ENCODE peak calls at places on chromosome 18, in four cellular contexts. One of them, this sample, is unnamed.

GRCh38 chr18:48589797-48590519 is 51.1 kb downstream of the CTIF start:
- DNase-seq in left lung: no peak
- DNase-seq in glutamatergic neuron: no peak
- DNase-seq in AG04450: no peak
- DNase-seq in this sample: no peak

GRCh38 chr18:8681196-8681595 is 24.2 kb upstream of the MTCL1 start:
- DNase-seq in left lung: no peak
- DNase-seq in glutamatergic neuron: no peak
- DNase-seq in AG04450: no peak
- DNase-seq in this sample: no peak

GRCh38 chr18:59547691-59548182 is 149.5 kb downstream of the CCBE1 start:
- DNase-seq in left lung: no peak
- DNase-seq in glutamatergic neuron: no peak
- DNase-seq in AG04450: peak; percentile 74
- DNase-seq in this sample: no peak

GRCh38 chr18:64449433-64449832 is 300.5 kb upstream of the LINC00305 start:
- DNase-seq in left lung: no peak
- DNase-seq in glutamatergic neuron: no peak
- DNase-seq in AG04450: no peak
- DNase-seq in this sample: no peak

GRCh38 chr18:29406996-29407395 is 1230.1 kb upstream of the CDH2 start:
- DNase-seq in left lung: no peak
- DNase-seq in glutamatergic neuron: no peak
- DNase-seq in AG04450: no peak
- DNase-seq in this sample: no peak

GRCh38 chr18:71223487-71223886 is 934.6 kb downstream of the SOCS6 start:
- DNase-seq in left lung: no peak
- DNase-seq in glutamatergic neuron: no peak
- DNase-seq in AG04450: no peak
- DNase-seq in this sample: no peak

GRCh38 chr18:5510109-5510846 is 33.5 kb downstream of the EPB41L3 start:
- DNase-seq in left lung: no peak
- DNase-seq in glutamatergic neuron: no peak
- DNase-seq in AG04450: no peak
- DNase-seq in this sample: no peak

GRCh38 chr18:57748770-57749603 is 54.1 kb downstream of the ATP8B1 start:
- DNase-seq in left lung: no peak
- DNase-seq in glutamatergic neuron: no peak
- DNase-seq in AG04450: no peak
- DNase-seq in this sample: no peak

GRCh38 chr18:48933578-48934399 is 17.0 kb downstream of the SMAD7 start:
- DNase-seq in left lung: no peak
- DNase-seq in glutamatergic neuron: no peak
- DNase-seq in AG04450: no peak
- DNase-seq in this sample: peak; percentile 59

GRCh38 chr18:35335861-35336260 is 8.4 kb downstream of the ZNF24 start:
- DNase-seq in left lung: no peak
- DNase-seq in glutamatergic neuron: no peak
- DNase-seq in AG04450: no peak
- DNase-seq in this sample: no peak

GRCh38 chr18:75958683-75959082 is 531.2 kb upstream of the SMIM21 start:
- DNase-seq in left lung: no peak
- DNase-seq in glutamatergic neuron: no peak
- DNase-seq in AG04450: no peak
- DNase-seq in this sample: no peak

GRCh38 chr18:3447895-3448844 is 1.8 kb upstream of the TGIF1 start:
- DNase-seq in left lung: peak; percentile 97
- DNase-seq in glutamatergic neuron: peak; percentile 92
- DNase-seq in AG04450: peak; percentile 88
- DNase-seq in this sample: peak; percentile 81

GRCh38 chr18:23943104-23943503 is 71.5 kb upstream of the TTC39C start:
- DNase-seq in left lung: no peak
- DNase-seq in glutamatergic neuron: no peak
- DNase-seq in AG04450: no peak
- DNase-seq in this sample: no peak

GRCh38 chr18:13455470-13455869 is 236.9 kb downstream of the LDLRAD4 start:
- DNase-seq in left lung: no peak
- DNase-seq in glutamatergic neuron: no peak
- DNase-seq in AG04450: no peak
- DNase-seq in this sample: no peak

GRCh38 chr18:43914017-43914416 is 636.7 kb upstream of the SYT4 start:
- DNase-seq in left lung: no peak
- DNase-seq in glutamatergic neuron: no peak
- DNase-seq in AG04450: no peak
- DNase-seq in this sample: no peak

GRCh38 chr18:56003009-56003408 is 415.0 kb upstream of the TCF4 start:
- DNase-seq in left lung: no peak
- DNase-seq in glutamatergic neuron: no peak
- DNase-seq in AG04450: no peak
- DNase-seq in this sample: no peak

GRCh38 chr18:46759885-46760284 is 3.0 kb upstream of the ST8SIA5 start:
- DNase-seq in left lung: no peak
- DNase-seq in glutamatergic neuron: no peak
- DNase-seq in AG04450: no peak
- DNase-seq in this sample: no peak

GRCh38 chr18:79493801-79494211 is 98.1 kb downstream of the NFATC1 start:
- DNase-seq in left lung: peak; percentile 75
- DNase-seq in glutamatergic neuron: peak; percentile 7
- DNase-seq in AG04450: no peak
- DNase-seq in this sample: no peak

GRCh38 chr18:42281124-42281523 is 326.1 kb downstream of the PIK3C3 start:
- DNase-seq in left lung: no peak
- DNase-seq in glutamatergic neuron: no peak
- DNase-seq in AG04450: no peak
- DNase-seq in this sample: no peak

GRCh38 chr18:22324191-22325131 is 93.3 kb downstream of the CTAGE1 start:
- DNase-seq in left lung: peak; percentile 87
- DNase-seq in glutamatergic neuron: no peak
- DNase-seq in AG04450: no peak
- DNase-seq in this sample: no peak

GRCh38 chr18:8124232-8125146 is 484.7 kb upstream of the RAB12 start:
- DNase-seq in left lung: no peak
- DNase-seq in glutamatergic neuron: no peak
- DNase-seq in AG04450: no peak
- DNase-seq in this sample: no peak

GRCh38 chr18:8045160-8045885 is 478.2 kb downstream of the PTPRM start:
- DNase-seq in left lung: no peak
- DNase-seq in glutamatergic neuron: no peak
- DNase-seq in AG04450: no peak
- DNase-seq in this sample: no peak

GRCh38 chr18:68734311-68734710 is 19.4 kb upstream of the TMX3 start:
- DNase-seq in left lung: no peak
- DNase-seq in glutamatergic neuron: no peak
- DNase-seq in AG04450: no peak
- DNase-seq in this sample: no peak

GRCh38 chr18:3264362-3264761 is 2.4 kb downstream of the MYL12B start:
- DNase-seq in left lung: no peak
- DNase-seq in glutamatergic neuron: no peak
- DNase-seq in AG04450: no peak
- DNase-seq in this sample: no peak

GRCh38 chr18:22471546-22472131 is 53.9 kb upstream of the CTAGE1 start:
- DNase-seq in left lung: no peak
- DNase-seq in glutamatergic neuron: no peak
- DNase-seq in AG04450: no peak
- DNase-seq in this sample: no peak

GRCh38 chr18:25146113-25146512 is 205.9 kb downstream of the ZNF521 start:
- DNase-seq in left lung: no peak
- DNase-seq in glutamatergic neuron: no peak
- DNase-seq in AG04450: no peak
- DNase-seq in this sample: no peak

GRCh38 chr18:31680836-31681568 is 3.4 kb downstream of the B4GALT6 start:
- DNase-seq in left lung: no peak
- DNase-seq in glutamatergic neuron: peak; percentile 16
- DNase-seq in AG04450: no peak
- DNase-seq in this sample: no peak

GRCh38 chr18:13232060-13232917 is 13.7 kb downstream of the LDLRAD4 start:
- DNase-seq in left lung: no peak
- DNase-seq in glutamatergic neuron: no peak
- DNase-seq in AG04450: no peak
- DNase-seq in this sample: no peak

GRCh38 chr18:386950-387349 is 113.6 kb downstream of the COLEC12 start:
- DNase-seq in left lung: no peak
- DNase-seq in glutamatergic neuron: no peak
- DNase-seq in AG04450: no peak
- DNase-seq in this sample: no peak

GRCh38 chr18:62436636-62437519 is 85.9 kb upstream of the ZCCHC2 start:
- DNase-seq in left lung: peak; percentile 80
- DNase-seq in glutamatergic neuron: no peak
- DNase-seq in AG04450: no peak
- DNase-seq in this sample: no peak

GRCh38 chr18:62435435-62436031 is 87.3 kb upstream of the ZCCHC2 start:
- DNase-seq in left lung: no peak
- DNase-seq in glutamatergic neuron: no peak
- DNase-seq in AG04450: no peak
- DNase-seq in this sample: no peak

GRCh38 chr18:62437520-62438329 is 85.1 kb upstream of the ZCCHC2 start:
- DNase-seq in left lung: no peak
- DNase-seq in glutamatergic neuron: no peak
- DNase-seq in AG04450: no peak
- DNase-seq in this sample: no peak

GRCh38 chr18:62438876-62439275 is 83.9 kb upstream of the ZCCHC2 start:
- DNase-seq in left lung: no peak
- DNase-seq in glutamatergic neuron: no peak
- DNase-seq in AG04450: no peak
- DNase-seq in this sample: no peak

DNA sequence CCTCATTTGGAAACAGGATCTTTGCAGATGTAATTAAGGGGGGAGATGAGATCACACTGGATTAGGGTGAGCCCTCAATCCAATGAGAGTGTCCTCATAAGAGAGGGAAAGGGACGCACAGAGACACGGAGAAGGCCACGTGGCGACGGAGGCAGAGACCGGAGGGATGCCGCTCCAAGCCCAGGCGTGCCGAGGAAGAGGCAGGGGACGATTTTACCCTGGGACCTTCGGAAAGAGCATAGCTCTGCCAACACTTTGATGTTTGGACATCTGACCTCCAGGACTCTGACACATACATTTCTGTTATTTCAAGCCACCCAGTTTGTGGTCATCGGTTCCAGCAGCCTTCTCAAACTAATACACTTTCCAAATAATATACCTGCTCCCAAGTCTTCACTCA is 84.4 kb upstream of the ZCCHC2 start:
- DNase-seq in left lung: no peak
- DNase-seq in glutamatergic neuron: no peak
- DNase-seq in AG04450: no peak
- DNase-seq in this sample: no peak
- TF ChIP-seq CTCF in left lung: no peak
- TF ChIP-seq CTCF in glutamatergic neuron: no peak
- TF ChIP-seq CTCF in AG04450: no peak
- TF ChIP-seq CTCF in this sample: no peak

GRCh38 chr18:67514465-67514864 is 2.1 kb downstream of the DSEL start:
- DNase-seq in left lung: no peak
- DNase-seq in glutamatergic neuron: no peak
- DNase-seq in AG04450: no peak
- DNase-seq in this sample: no peak

GRCh38 chr18:67514901-67515540 is 1.5 kb downstream of the DSEL start:
- DNase-seq in left lung: no peak
- DNase-seq in glutamatergic neuron: no peak
- DNase-seq in AG04450: no peak
- DNase-seq in this sample: no peak

GRCh38 chr18:67517224-67517765 is 775 bp upstream of the DSEL start:
- DNase-seq in left lung: no peak
- DNase-seq in glutamatergic neuron: peak; percentile 18
- DNase-seq in AG04450: no peak
- DNase-seq in this sample: no peak

GRCh38 chr18:67516432-67517223 is at the start of gene DSEL:
- DNase-seq in left lung: peak; percentile 99
- DNase-seq in glutamatergic neuron: peak; percentile 100
- DNase-seq in AG04450: peak; percentile 90
- DNase-seq in this sample: peak; percentile 93

GRCh38 chr18:67515987-67516431 is 511 bp downstream of the DSEL start:
- DNase-seq in left lung: peak; percentile 94
- DNase-seq in glutamatergic neuron: peak; percentile 88
- DNase-seq in AG04450: peak; percentile 55
- DNase-seq in this sample: peak; percentile 23
- TF ChIP-seq CTCF in left lung: peak; percentile 48
- TF ChIP-seq CTCF in glutamatergic neuron: peak; percentile 65
- TF ChIP-seq CTCF in AG04450: peak; percentile 78
- TF ChIP-seq CTCF in this sample: no peak

DNA sequence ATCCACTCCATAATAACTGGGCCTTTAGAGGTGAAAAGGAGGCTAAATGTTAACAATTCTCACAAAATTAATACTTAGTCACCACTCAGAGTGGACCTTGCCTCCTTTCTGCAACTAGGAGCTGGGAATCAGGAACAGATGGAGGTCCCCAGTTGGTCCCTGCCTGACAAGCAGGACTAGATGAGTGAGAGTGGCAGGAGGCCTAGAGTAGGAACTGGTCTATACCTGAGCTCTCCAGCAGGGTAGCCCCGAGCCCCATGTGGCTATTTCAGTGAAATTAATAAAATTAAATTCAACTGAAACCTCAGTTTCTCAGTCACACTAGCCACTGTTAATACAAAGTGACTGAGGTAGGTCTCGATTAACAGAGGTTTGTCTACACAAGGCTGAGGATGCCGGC is 150.5 kb downstream of the MYO5B start:
- DNase-seq in left lung: no peak
- DNase-seq in glutamatergic neuron: peak; percentile 46
- DNase-seq in AG04450: no peak
- DNase-seq in this sample: no peak
- TF ChIP-seq CTCF in left lung: no peak
- TF ChIP-seq CTCF in glutamatergic neuron: peak; percentile 52
- TF ChIP-seq CTCF in AG04450: no peak
- TF ChIP-seq CTCF in this sample: no peak

GRCh38 chr18:77766421-77766820 is 516.8 kb downstream of the GALR1 start:
- DNase-seq in left lung: no peak
- DNase-seq in glutamatergic neuron: no peak
- DNase-seq in AG04450: no peak
- DNase-seq in this sample: no peak

GRCh38 chr18:77761332-77761731 is 511.7 kb downstream of the GALR1 start:
- DNase-seq in left lung: no peak
- DNase-seq in glutamatergic neuron: no peak
- DNase-seq in AG04450: no peak
- DNase-seq in this sample: no peak

GRCh38 chr18:77763530-77763929 is 513.9 kb downstream of the GALR1 start:
- DNase-seq in left lung: no peak
- DNase-seq in glutamatergic neuron: no peak
- DNase-seq in AG04450: no peak
- DNase-seq in this sample: no peak

GRCh38 chr18:77762632-77763031 is 513.0 kb downstream of the GALR1 start:
- DNase-seq in left lung: no peak
- DNase-seq in glutamatergic neuron: no peak
- DNase-seq in AG04450: no peak
- DNase-seq in this sample: no peak

DNA sequence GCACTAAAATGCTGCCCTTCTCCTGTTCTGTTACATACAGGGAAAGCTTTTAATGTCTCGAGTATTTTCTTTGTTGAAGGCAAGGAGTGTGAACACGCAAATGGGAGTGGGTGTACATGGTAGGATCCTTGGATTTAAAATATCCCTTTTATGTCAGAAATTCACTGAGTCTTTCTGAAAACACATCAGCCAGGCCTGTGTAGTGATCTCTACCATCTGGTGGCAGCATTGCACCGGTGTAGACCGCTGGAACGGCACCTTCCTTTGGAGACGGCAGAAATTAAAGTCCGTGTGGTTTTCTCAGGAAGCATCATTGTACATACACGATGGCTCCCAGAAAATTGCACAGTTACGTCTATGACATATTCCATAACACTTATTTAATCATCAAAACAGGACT is 515.8 kb downstream of the GALR1 start:
- DNase-seq in left lung: no peak
- DNase-seq in glutamatergic neuron: peak; percentile 79
- DNase-seq in AG04450: no peak
- DNase-seq in this sample: no peak
- TF ChIP-seq CTCF in left lung: no peak
- TF ChIP-seq CTCF in glutamatergic neuron: peak; percentile 18
- TF ChIP-seq CTCF in AG04450: no peak
- TF ChIP-seq CTCF in this sample: no peak

This sample was measured in natural killer cell.